ENCODE peak calls at places on chromosomes 16 and 17, in eight cellular contexts. W is effector memory CD4-positive, alpha-beta T cell; U is CD8-positive, alpha-beta T cell; T is RWPE1; N is CD4-positive, CD25-positive, alpha-beta regulatory T cell; H is fibroblast of lung; B is gastrocnemius medialis; V is cardiac muscle cell. C is an unnamed sample.

GRCh38 chr16:72990003-72990521 is 57.9 kb downstream of the ZFHX3 start:
- DNase-seq in W (no peak), U (no peak), T (peak; percentile 80), N (no peak), H (peak; percentile 80), B (peak; percentile 97), V (peak; percentile 74), C (peak; percentile 80)

GRCh38 chr17:83010323-83011200 is 68.8 kb upstream of the METRNL start:
- DNase-seq in W (no peak), U (no peak), T (no peak), N (no peak), H (peak; percentile 67), B (no peak), V (no peak), C (no peak)

GRCh38 chr17:28372203-28372944 is 880 bp downstream of the SARM1 start:
- DNase-seq in W (no peak), U (no peak), T (no peak), N (peak; percentile 44), H (peak; percentile 48), B (no peak), V (peak; percentile 49), C (no peak)

GRCh38 chr16:50742521-50743150 is 750 bp downstream of the CYLD start:
- DNase-seq in W (peak; percentile 41), U (peak; percentile 66), T (peak; percentile 36), N (peak; percentile 63), H (peak; percentile 55), B (peak; percentile 34), V (peak; percentile 31), C (no peak)

GRCh38 chr17:66123163-66123562 is 68.8 kb downstream of the CEP112 start:
- DNase-seq in W (no peak), U (no peak), T (no peak), N (no peak), H (peak; percentile 62), B (no peak), V (peak; percentile 33), C (no peak)

GRCh38 chr16:4767872-4768548 is 1.0 kb upstream of the ZNF500 start:
- DNase-seq in W (peak; percentile 9), U (no peak), T (no peak), N (no peak), H (peak; percentile 10), B (no peak), V (peak; percentile 26), C (peak; percentile 64)

GRCh38 chr16:85982563-85982939 is 83.6 kb downstream of the IRF8 start:
- DNase-seq in W (no peak), U (no peak), T (no peak), N (no peak), H (no peak), B (no peak), V (no peak), C (no peak)

GRCh38 chr17:74739227-74739831 is 2.3 kb downstream of the RAB37 start:
- DNase-seq in W (no peak), U (peak; percentile 44), T (no peak), N (no peak), H (no peak), B (no peak), V (no peak), C (no peak)

GRCh38 chr16:70685938-70686375 is at the start of gene MTSS2:
- DNase-seq in W (no peak), U (peak; percentile 49), T (peak; percentile 88), N (no peak), H (peak; percentile 86), B (peak; percentile 80), V (peak; percentile 91), C (peak; percentile 81)

GRCh38 chr17:30858556-30859250 is 26.9 kb downstream of the ATAD5 start:
- DNase-seq in W (no peak), U (no peak), T (no peak), N (no peak), H (peak; percentile 39), B (no peak), V (peak; percentile 2), C (no peak)

GRCh38 chr17:60224064-60224463 is 74.3 kb downstream of the CA4 start:
- DNase-seq in W (no peak), U (no peak), T (no peak), N (no peak), H (no peak), B (no peak), V (peak; percentile 10), C (no peak)

GRCh38 chr17:7852919-7853692 is 1.8 kb upstream of the TMEM88 start:
- DNase-seq in W (no peak), U (peak; percentile 27), T (no peak), N (no peak), H (no peak), B (no peak), V (no peak), C (no peak)

GRCh38 chr17:38357488-38358123 is 6.0 kb downstream of the SOCS7 start:
- DNase-seq in W (no peak), U (no peak), T (no peak), N (no peak), H (no peak), B (no peak), V (no peak), C (no peak)

GRCh38 chr16:83187404-83187803 is 560.6 kb downstream of the CDH13 start:
- DNase-seq in W (no peak), U (no peak), T (peak; percentile 57), N (no peak), H (peak; percentile 81), B (no peak), V (peak; percentile 60), C (no peak)

GRCh38 chr16:17773698-17774101 is 302.9 kb upstream of the XYLT1 start:
- DNase-seq in W (no peak), U (no peak), T (no peak), N (no peak), H (peak; percentile 53), B (no peak), V (no peak), C (no peak)

GRCh38 chr16:12869681-12870427 is 31.5 kb upstream of the SHISA9 start:
- DNase-seq in W (no peak), U (no peak), T (no peak), N (no peak), H (no peak), B (no peak), V (no peak), C (no peak)

DNA sequence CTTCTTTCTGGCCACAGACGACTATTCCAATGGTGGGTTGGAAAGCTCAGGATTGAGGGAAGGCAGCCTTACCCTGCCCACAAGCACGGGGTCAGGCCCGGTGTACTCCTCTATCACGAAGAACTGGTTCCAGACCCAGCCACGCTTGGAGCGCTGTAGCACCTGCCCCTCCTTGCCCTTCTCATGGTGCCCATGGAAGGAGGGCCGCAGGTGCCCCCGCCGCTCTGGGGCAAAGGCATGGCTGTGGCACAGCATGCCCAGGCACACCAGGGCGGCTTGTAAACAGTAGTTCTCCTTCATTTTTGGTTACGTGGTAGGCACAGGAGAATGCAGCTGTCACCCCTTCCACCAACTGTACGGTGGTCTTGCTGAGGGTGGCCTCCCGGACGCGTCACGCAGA is 117.3 kb downstream of the CDH11 start:
- DNase-seq in W (no peak), U (no peak), T (no peak), N (no peak), H (no peak), B (no peak), V (no peak), C (no peak)
- H3K27ac ChIP-seq in W (no peak overlapping the region), U (no peak overlapping the region), T (no peak overlapping the region), N (no peak overlapping the region), H (no peak overlapping the region), B (no peak overlapping the region), V (no peak overlapping the region), C (no peak overlapping the region)

GRCh38 chr17:46832945-46833839 is 14.7 kb upstream of the WNT3 start:
- DNase-seq in W (no peak), U (no peak), T (no peak), N (no peak), H (peak; percentile 83), B (no peak), V (peak; percentile 52), C (no peak)
- H3K27ac ChIP-seq in W (no peak overlapping the region), U (no peak overlapping the region), T (peak overlapping the region; percentile 55), N (no peak overlapping the region), H (no peak overlapping the region), B (no peak overlapping the region), V (no peak overlapping the region), C (no peak overlapping the region)

DNA sequence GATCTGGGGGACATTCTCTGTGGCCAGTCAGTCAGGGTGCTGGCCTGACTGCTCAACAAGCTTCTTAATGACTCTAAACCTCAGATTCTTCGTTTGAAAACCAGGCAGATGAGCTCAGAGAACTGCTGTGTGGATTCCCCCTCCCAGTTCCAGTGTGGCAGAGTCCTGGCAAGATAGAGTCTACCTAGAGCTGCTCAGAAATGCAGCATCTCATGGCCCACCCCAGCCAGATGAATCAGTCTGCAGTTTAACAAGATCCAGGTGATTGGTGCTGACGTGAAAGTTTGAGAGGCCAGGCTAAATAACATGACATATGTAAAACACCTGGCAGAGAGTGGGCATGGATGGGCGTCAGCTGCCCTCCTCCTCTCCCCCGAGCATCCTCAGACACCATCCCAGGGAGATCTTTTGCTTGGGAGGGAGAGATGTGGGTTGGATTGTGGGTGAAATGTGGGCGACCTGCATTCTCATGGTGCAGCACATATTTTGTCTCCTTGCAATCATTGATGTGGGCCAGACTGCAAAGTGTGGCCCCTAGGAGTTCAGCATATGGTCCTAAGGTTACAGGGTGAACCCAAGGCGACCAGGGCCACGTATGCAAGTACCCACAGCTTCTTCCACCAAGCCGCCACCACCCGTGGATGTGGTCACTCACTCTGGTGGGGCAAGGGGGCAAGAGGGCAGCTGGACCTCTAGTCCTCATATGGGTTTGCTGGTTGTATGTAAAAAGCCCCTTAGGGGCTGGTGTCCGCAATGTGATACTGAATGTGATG is 19.5 kb downstream of the SOCS3 start:
- DNase-seq in W (no peak), U (no peak), T (no peak), N (no peak), H (no peak), B (no peak), V (no peak), C (no peak)
- H3K27ac ChIP-seq in W (no peak overlapping the region), U (no peak overlapping the region), T (peak overlapping the region; percentile 98), N (no peak overlapping the region), H (peak overlapping the region; percentile 97), B (peak overlapping the region; percentile 87), V (no peak overlapping the region), C (no peak overlapping the region)

GRCh38 chr17:81074440-81074839 is 39.5 kb downstream of the BAIAP2 start:
- DNase-seq in W (no peak), U (no peak), T (no peak), N (no peak), H (no peak), B (no peak), V (no peak), C (no peak)

GRCh38 chr17:81071761-81072741 is 37.1 kb downstream of the BAIAP2 start:
- DNase-seq in W (no peak), U (no peak), T (no peak), N (no peak), H (no peak), B (no peak), V (no peak), C (no peak)

GRCh38 chr17:81074875-81075274 is 39.9 kb downstream of the BAIAP2 start:
- DNase-seq in W (no peak), U (no peak), T (no peak), N (no peak), H (no peak), B (no peak), V (no peak), C (no peak)

GRCh38 chr17:81075307-81075706 is 40.4 kb downstream of the BAIAP2 start:
- DNase-seq in W (no peak), U (no peak), T (no peak), N (no peak), H (no peak), B (no peak), V (no peak), C (no peak)

DNA sequence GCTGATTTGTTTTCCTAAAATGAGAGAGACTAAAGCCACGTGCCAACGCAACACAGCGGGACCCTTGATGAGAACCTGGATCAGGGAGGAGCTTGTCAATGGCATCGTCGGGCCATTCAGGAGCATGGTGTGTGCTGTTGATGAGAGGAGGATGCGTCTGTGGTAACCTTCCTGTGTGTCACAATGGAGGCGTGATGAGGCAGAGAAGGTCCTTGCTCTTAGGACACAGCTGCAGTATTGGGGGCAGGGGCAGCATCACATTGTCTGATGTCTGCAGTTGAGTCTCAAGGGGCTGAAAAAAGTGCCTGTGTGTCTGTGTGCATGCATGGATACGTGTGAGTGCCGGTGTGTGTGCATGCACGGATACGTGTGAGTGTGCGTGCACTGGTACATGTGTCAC is 39.0 kb downstream of the BAIAP2 start:
- DNase-seq in W (no peak), U (no peak), T (no peak), N (no peak), H (no peak), B (no peak), V (no peak), C (no peak)
- H3K27ac ChIP-seq in W (no peak overlapping the region), U (no peak overlapping the region), T (peak overlapping the region; percentile 99), N (no peak overlapping the region), H (no peak overlapping the region), B (no peak overlapping the region), V (no peak overlapping the region), C (no peak overlapping the region)